ENCODE peak calls at places on chromosomes 11 and 22, in four cellular contexts. E is Peyer's patch, M is mesendoderm, L is PC-3. J is an unnamed sample.

GRCh38 chr22:32810241-32811133 is 9.0 kb downstream of the TIMP3 start:
- DNase-seq in L (peak; percentile 1), E (no peak), M (peak; percentile 86), J (peak; percentile 66)

GRCh38 chr11:10590516-10590915 is 22.1 kb upstream of the LYVE1 start:
- DNase-seq in L (no peak), E (no peak), M (no peak), J (no peak)

GRCh38 chr11:60923326-60923725 is 934 bp upstream of the TMEM132A start:
- DNase-seq in L (no peak), E (no peak), M (no peak), J (no peak)

GRCh38 chr11:83241291-83241946 is 44.7 kb downstream of the CCDC90B start:
- DNase-seq in L (peak; percentile 86), M (peak; percentile 94), E (peak; percentile 81), J (no peak)

GRCh38 chr11:60769273-60769672 is 12.6 kb downstream of the MS4A15 start:
- DNase-seq in M (peak; percentile 7), L (no peak), E (no peak), J (peak; percentile 34)

GRCh38 chr11:60069471-60069870 is 13.0 kb downstream of the MS4A3 start:
- DNase-seq in M (peak; percentile 5), L (no peak), E (no peak), J (no peak)

GRCh38 chr11:78459738-78460137 is 42.1 kb upstream of the GAB2 start:
- DNase-seq in M (no peak), E (no peak), L (no peak), J (no peak)

GRCh38 chr22:46102752-46103151 is 47.6 kb upstream of the PPARA start:
- DNase-seq in E (no peak), M (peak; percentile 30), L (no peak), J (no peak)

GRCh38 chr22:40044870-40045834 is 50.4 kb downstream of the FAM83F start:
- DNase-seq in L (peak; percentile 30), M (peak; percentile 52), E (peak; percentile 90), J (peak; percentile 72)

GRCh38 chr11:131681875-131682274 is 311.5 kb downstream of the NTM start:
- DNase-seq in M (no peak), E (no peak), L (no peak), J (no peak)

GRCh38 chr22:27317156-27317555 is 484.4 kb downstream of the MN1 start:
- DNase-seq in L (no peak), E (no peak), M (peak; percentile 65), J (no peak)

GRCh38 chr11:122159173-122159701 is 43.2 kb upstream of the BLID start:
- DNase-seq in L (peak; percentile 75), M (peak; percentile 17), E (no peak), J (peak; percentile 64)

GRCh38 chr11:59918494-59918893 is 19.7 kb upstream of the OOSP1 start:
- DNase-seq in L (peak; percentile 31), E (no peak), M (no peak), J (no peak)

GRCh38 chr22:39474351-39474991 is 17.7 kb downstream of the MGAT3 start:
- DNase-seq in M (peak; percentile 98), L (no peak), E (peak; percentile 86), J (no peak)

GRCh38 chr11:34859496-34859895 is 56.7 kb downstream of the APIP start:
- DNase-seq in L (no peak), E (no peak), M (no peak), J (no peak)

GRCh38 chr11:65919151-65920034 is at the start of gene DRAP1:
- DNase-seq in L (peak; percentile 98), E (peak; percentile 100), M (peak; percentile 99), J (peak; percentile 99)

DNA sequence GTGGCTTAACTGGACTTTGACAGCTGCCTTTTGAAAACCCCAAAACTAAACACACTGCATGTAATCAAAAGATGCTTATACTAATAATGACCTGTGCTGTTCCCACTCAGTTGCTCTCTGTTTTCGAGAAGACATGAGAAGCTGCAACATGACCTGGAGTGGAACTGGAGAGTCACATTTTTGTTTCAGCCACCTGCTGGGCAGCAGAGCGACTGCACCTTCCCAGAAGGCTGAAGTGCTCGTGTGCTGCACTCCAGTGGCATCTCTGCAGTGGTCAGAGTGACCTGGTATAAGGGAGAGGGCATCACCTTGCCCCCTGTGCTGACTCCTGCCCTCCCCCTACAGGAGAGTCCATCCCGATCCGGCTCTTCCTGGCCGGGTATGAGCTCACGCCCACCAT is 8.6 kb downstream of the THYN1 start:
- DNase-seq in L (peak; percentile 48), E (no peak), M (peak; percentile 53), J (no peak)
- H3K36me3 ChIP-seq in L (peaks cover 44% of the 10 kb centered on the region), E (peaks cover 95% of the 10 kb centered on the region), M (peaks cover 5% of the 10 kb centered on the region), J (peaks cover 9% of the 10 kb centered on the region)

GRCh38 chr11:68125164-68125563 is 4.0 kb upstream of the CHKA start:
- DNase-seq in L (no peak), M (no peak), E (no peak), J (no peak)
- H3K4me1 ChIP-seq in L (peaks cover 40% of the 10 kb centered on the region), M (peaks cover 12% of the 10 kb centered on the region), E (peaks cover 38% of the 10 kb centered on the region), J (no peaks in the 10 kb centered on the region)

GRCh38 chr11:33445761-33446161 is 188.6 kb downstream of the HIPK3 start:
- DNase-seq in E (no peak), L (peak; percentile 36), M (no peak), J (no peak)
- H3K36me3 ChIP-seq in E (no peaks in the 10 kb centered on the region), L (no peaks in the 10 kb centered on the region), M (no peaks in the 10 kb centered on the region), J (no peaks in the 10 kb centered on the region)

GRCh38 chr11:44938066-44938691 is 12.5 kb downstream of the TP53I11 start:
- DNase-seq in E (no peak), M (no peak), L (no peak), J (no peak)
- H3K4me1 ChIP-seq in E (peaks cover 28% of the 10 kb centered on the region), M (no peaks in the 10 kb centered on the region), L (no peaks in the 10 kb centered on the region), J (no peaks in the 10 kb centered on the region)

DNA sequence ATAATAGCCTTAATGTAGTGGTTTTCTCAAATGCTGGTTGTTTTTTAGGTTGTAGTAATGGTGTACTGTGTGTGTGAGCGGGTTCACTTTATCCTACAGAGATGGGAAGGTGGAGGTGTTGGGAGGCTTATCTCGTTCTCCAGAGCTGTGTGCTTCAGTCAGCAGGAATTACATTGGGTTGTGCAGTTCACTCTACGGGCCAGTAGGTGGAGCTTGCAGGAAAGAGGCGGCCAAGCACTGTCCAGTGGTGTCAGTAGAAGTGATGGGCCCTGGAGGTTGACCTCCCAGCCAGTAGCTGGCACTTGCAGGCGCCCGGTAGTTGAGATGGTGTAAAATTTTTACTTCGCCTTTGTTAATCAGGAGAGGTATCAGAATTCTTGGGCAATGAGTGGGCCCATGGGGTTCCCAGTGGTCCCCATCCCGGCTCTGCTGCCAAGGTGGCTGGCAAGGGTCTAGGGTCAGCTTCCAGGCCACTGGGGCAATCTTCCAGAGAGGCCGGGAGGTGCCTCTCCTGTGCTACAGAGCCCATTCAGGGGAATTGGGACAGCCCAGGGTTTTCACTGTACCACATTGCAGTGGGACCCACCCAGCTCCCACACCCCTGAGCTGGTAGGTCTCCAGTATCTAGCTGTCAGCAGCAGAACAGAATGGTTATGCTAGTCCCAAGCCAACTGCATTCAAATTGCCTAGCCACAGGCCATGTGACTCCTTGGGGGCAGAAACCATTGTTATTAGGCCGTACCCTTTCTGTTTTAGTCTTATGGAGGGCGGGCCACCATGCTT is 43.8 kb downstream of the BIRC2 start:
- DNase-seq in L (peak; percentile 87), E (peak; percentile 87), M (peak; percentile 91), J (peak; percentile 80)
- H3K36me3 ChIP-seq in L (peaks cover 9% of the 10 kb centered on the region), E (peaks cover 67% of the 10 kb centered on the region), M (no peaks in the 10 kb centered on the region), J (peaks cover 15% of the 10 kb centered on the region)

DNA sequence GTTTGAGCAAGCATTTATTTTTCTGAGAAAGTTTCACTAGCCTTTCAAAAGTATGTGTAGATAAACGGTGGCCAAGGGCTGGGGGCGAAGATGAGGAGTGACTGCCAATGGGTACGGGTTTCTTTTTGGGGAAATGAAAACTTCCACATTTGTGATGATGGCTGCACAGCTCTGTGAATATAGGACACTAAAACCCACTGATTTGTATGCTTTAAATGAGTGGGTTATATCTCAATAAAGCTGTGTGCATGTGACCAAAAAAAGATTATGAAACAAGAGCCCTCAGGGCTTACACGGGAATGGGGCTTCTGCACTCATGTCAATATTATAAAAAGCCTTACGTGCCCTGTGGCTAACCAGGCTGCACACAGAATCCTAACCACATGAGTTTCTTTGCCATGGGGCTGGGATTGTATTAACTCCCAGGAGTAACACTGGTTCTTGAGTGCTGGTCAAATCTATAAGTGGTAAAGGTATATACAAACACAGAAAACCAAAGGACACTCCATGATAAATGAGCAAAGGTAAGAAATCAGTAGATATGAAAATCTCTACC is 31.3 kb downstream of the ABCC8 start:
- DNase-seq in L (no peak), M (no peak), E (no peak), J (no peak)
- H3K4me1 ChIP-seq in L (no peaks in the 10 kb centered on the region), M (no peaks in the 10 kb centered on the region), E (no peaks in the 10 kb centered on the region), J (no peaks in the 10 kb centered on the region)

DNA sequence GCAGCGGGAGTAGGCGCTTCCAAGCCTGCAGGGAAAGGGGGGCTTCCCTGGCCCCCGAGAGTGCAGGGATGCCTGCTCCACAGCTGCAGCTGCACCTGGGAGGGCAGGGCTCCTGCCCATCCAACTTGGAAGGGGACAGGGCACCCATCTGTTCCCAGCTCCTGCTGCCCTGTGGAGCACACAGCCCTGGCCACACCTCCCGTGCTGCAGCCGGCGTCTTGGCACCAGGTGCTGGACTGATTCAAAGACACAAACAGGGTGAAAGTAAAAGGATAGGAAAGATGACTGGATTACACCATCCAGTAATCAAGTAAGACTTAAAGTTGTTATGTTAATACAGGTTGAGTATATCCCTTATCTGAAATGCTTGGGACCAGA is 14.8 kb downstream of the NPAT start:
- DNase-seq in L (no peak), M (no peak), E (no peak), J (no peak)
- H3K36me3 ChIP-seq in L (peaks cover 59% of the 10 kb centered on the region), M (peaks cover 2% of the 10 kb centered on the region), E (peaks cover 46% of the 10 kb centered on the region), J (peaks cover 56% of the 10 kb centered on the region)

DNA sequence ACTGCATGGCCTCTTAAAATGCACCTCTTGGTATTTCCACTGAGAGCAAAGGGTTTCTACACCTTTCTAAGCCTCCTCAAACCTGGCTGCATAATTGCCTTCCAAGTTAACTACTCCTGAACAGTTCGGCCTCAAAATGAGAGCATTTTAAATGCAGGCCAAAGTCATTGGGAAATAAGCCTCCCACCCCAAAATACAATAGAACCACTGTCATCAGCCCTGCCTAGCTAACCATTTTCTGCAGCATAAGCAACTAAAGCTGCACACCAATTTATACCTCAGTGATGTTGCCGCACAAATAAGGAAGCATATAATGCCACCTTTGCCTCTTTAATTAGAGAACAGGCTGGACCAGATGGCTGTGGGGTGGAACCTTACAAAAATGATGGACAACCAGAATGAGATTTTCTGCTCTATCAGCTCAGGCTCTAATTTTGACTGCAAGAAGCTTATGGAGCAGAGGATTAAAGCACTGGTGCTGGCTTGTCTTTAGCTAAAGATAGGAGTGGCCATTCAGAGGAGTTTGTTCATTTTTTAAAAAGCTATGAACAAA is 4.3 kb downstream of the TOB2 start:
- DNase-seq in E (no peak), M (no peak), L (no peak), J (no peak)
- H3K4me1 ChIP-seq in E (peaks cover 26% of the 10 kb centered on the region), M (no peaks in the 10 kb centered on the region), L (no peaks in the 10 kb centered on the region), J (peaks cover 49% of the 10 kb centered on the region)